ENCODE peak calls at places on chromosomes 5 and 9, in five cellular contexts. N is NT2/D1, F is HepG2, U is H1, G is GM12878. W is an unnamed sample.

GRCh38 chr5:88889165-88890069 is 6.4 kb upstream of the MEF2C start:
- DNase-seq in N (no peak), F (no peak), U (no peak), G (no peak), W (no peak)

GRCh38 chr5:170913573-170913972 is 51.8 kb downstream of the RANBP17 start:
- DNase-seq in N (no peak), F (no peak), U (no peak), G (no peak), W (no peak)

GRCh38 chr5:15585128-15585527 is 85.1 kb downstream of the FBXL7 start:
- DNase-seq in N (no peak), F (no peak), U (no peak), G (no peak), W (no peak)

GRCh38 chr5:171313481-171314206 is 4.6 kb downstream of the TLX3 start:
- DNase-seq in N (no peak), F (no peak), U (no peak), G (no peak), W (no peak)

GRCh38 chr5:179288101-179288808 is 57.0 kb downstream of the ADAMTS2 start:
- DNase-seq in N (no peak), F (no peak), U (no peak), G (no peak), W (no peak)

GRCh38 chr9:15246688-15247087 is 60.3 kb downstream of the TTC39B start:
- DNase-seq in N (no peak), F (no peak), U (no peak), G (no peak), W (no peak)

GRCh38 chr9:93669116-93669957 is 93.0 kb downstream of the PHF2 start:
- DNase-seq in N (no peak), F (no peak), U (no peak), G (no peak), W (no peak)

GRCh38 chr9:130839237-130840111 is 4.4 kb downstream of the ABL1 start:
- DNase-seq in N (no peak), F (no peak), U (no peak), G (no peak), W (no peak)

GRCh38 chr5:146447734-146448380 is 724 bp downstream of the TCERG1 start:
- DNase-seq in N (no peak), F (peak; percentile 47), U (no peak), G (no peak), W (no peak)

GRCh38 chr9:123111977-123112869 is 78.8 kb downstream of the GPR21 start:
- DNase-seq in N (no peak), F (no peak), U (no peak), G (no peak), W (no peak)

GRCh38 chr9:38443181-38443580 is 18.9 kb upstream of the IGFBPL1 start:
- DNase-seq in N (no peak), F (peak; percentile 81), U (no peak), G (no peak), W (no peak)

GRCh38 chr5:125446986-125447385 is 700.5 kb upstream of the ZNF608 start:
- DNase-seq in N (no peak), F (no peak), U (no peak), G (no peak), W (no peak)

GRCh38 chr5:154793599-154794524 is 38.7 kb downstream of the LARP1 start:
- DNase-seq in N (no peak), F (no peak), U (no peak), G (no peak), W (no peak)

GRCh38 chr9:99021512-99021911 is 77.8 kb downstream of the COL15A1 start:
- DNase-seq in N (no peak), F (no peak), U (no peak), G (no peak), W (no peak)

GRCh38 chr9:99018653-99019052 is 74.9 kb downstream of the COL15A1 start:
- DNase-seq in N (no peak), F (no peak), U (no peak), G (no peak), W (no peak)

GRCh38 chr9:99020786-99021436 is 77.2 kb downstream of the COL15A1 start:
- DNase-seq in N (no peak), F (no peak), U (no peak), G (no peak), W (no peak)

GRCh38 chr9:99016681-99017387 is 73.1 kb downstream of the COL15A1 start:
- DNase-seq in N (no peak), F (no peak), U (no peak), G (no peak), W (no peak)

GRCh38 chr9:99019523-99020331 is 76.0 kb downstream of the COL15A1 start:
- DNase-seq in N (no peak), F (no peak), U (no peak), G (no peak), W (no peak)
- TF ChIP-seq SUZ12 in N (no peak), F (no peak), U (no peak), G (no peak), W (no peak)

GRCh38 chr5:51838459-51839253 is 455.4 kb downstream of the ISL1 start:
- DNase-seq in N (no peak), F (no peak), U (no peak), G (no peak), W (no peak)
- TF ChIP-seq SUZ12 in N (no peak), F (no peak), U (no peak), G (no peak), W (no peak)

GRCh38 chr5:76083555-76084495 is 642 bp downstream of the SV2C start:
- DNase-seq in N (no peak), F (no peak), U (no peak), G (no peak), W (peak; percentile 33)
- TF ChIP-seq SUZ12 in N (no peak), F (no peak), U (peak; percentile 47), G (no peak), W (no peak)

GRCh38 chr5:56814963-56815656 is at the start of gene MAP3K1:
- DNase-seq in N (peak; percentile 40), F (peak; percentile 82), U (no peak), G (no peak), W (peak; percentile 80)

GRCh38 chr5:56814361-56814962 is 887 bp upstream of the MAP3K1 start:
- DNase-seq in N (no peak), F (peak; percentile 28), U (no peak), G (no peak), W (peak; percentile 12)

GRCh38 chr5:56815657-56816545 is 552 bp downstream of the MAP3K1 start:
- DNase-seq in N (no peak), F (no peak), U (no peak), G (no peak), W (no peak)

GRCh38 chr5:56812110-56812509 is 3.2 kb upstream of the MAP3K1 start:
- DNase-seq in N (no peak), F (no peak), U (no peak), G (no peak), W (no peak)

DNA sequence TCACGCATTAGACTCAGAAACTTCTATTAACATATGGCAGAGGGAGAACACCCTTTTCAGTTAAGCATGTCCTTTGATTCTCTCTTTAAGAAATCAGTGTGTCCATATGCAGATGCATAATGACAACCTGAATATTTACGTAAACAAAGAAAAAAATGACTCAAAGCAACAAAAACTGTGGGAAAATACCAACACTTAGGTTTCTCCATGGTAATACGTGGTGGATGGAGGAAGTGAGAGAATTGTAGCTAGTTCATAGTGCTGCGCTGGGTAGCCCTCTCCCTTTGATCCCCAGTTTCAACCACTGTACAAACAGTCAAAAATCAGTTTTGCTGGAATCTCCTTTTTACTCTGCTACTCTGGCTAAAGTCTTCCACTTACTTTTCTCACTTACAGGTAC is 2.0 kb upstream of the MAP3K1 start:
- DNase-seq in N (no peak), F (no peak), U (no peak), G (no peak), W (no peak)
- TF ChIP-seq SUZ12 in N (no peak), F (no peak), U (no peak), G (no peak), W (no peak)

W was measured in HEK293T.